ENCODE peak calls at places on chromosomes 13 and 19, in five cellular contexts. E, U, O, C and Z are unnamed samples.

GRCh38 chr19:48907671-48908070 is 7.6 kb downstream of the NUCB1 start:
- DNase-seq in E (no peak), U (no peak), O (no peak), C (no peak), Z (no peak)

GRCh38 chr13:111621164-111621563 is 300.7 kb downstream of the TEX29 start:
- DNase-seq in E (no peak), U (no peak), O (no peak), C (no peak), Z (no peak)

GRCh38 chr19:7856679-7857663 is 17.2 kb downstream of the PRR36 start:
- DNase-seq in E (no peak), U (no peak), O (no peak), C (no peak), Z (no peak)

GRCh38 chr19:40424637-40425449 is 949 bp downstream of the SERTAD1 start:
- DNase-seq in E (no peak), U (no peak), O (no peak), C (no peak), Z (no peak)

GRCh38 chr13:46866150-46866549 is 30.7 kb downstream of the HTR2A start:
- DNase-seq in E (no peak), U (no peak), O (peak; percentile 8), C (peak; percentile 27), Z (peak; percentile 89)

GRCh38 chr13:112664501-112665203 is 25.2 kb upstream of the ATP11A start:
- DNase-seq in E (no peak), U (no peak), O (no peak), C (no peak), Z (no peak)

GRCh38 chr13:111179908-111180756 is 65.0 kb downstream of the ARHGEF7 start:
- DNase-seq in E (no peak), U (no peak), O (no peak), C (no peak), Z (no peak)

GRCh38 chr19:11265785-11266236 is 3.5 kb upstream of the DOCK6 start:
- DNase-seq in E (no peak), U (peak; percentile 50), O (no peak), C (no peak), Z (no peak)

GRCh38 chr13:66673401-66673800 is 556.7 kb downstream of the PCDH9 start:
- DNase-seq in E (no peak), U (no peak), O (no peak), C (peak; percentile 32), Z (no peak)

GRCh38 chr19:46018729-46019251 is 4.1 kb downstream of the PGLYRP1 start:
- DNase-seq in E (no peak), U (no peak), O (no peak), C (no peak), Z (no peak)

GRCh38 chr13:99864627-99864990 is 107.0 kb downstream of the ZIC5 start:
- DNase-seq in E (no peak), U (no peak), O (no peak), C (no peak), Z (no peak)

GRCh38 chr19:46221981-46222610 is 7.4 kb upstream of the IGFL1 start:
- DNase-seq in E (no peak), U (no peak), O (peak; percentile 38), C (no peak), Z (no peak)

GRCh38 chr13:46903748-46904147 is 6.9 kb upstream of the HTR2A start:
- DNase-seq in E (no peak), U (no peak), O (no peak), C (no peak), Z (no peak)

GRCh38 chr13:45510671-45511070 is 45.9 kb downstream of the COG3 start:
- DNase-seq in E (no peak), U (no peak), O (no peak), C (no peak), Z (no peak)

GRCh38 chr13:91406619-91407018 is 8.2 kb downstream of the GPC5 start:
- DNase-seq in E (no peak), U (no peak), O (no peak), C (no peak), Z (no peak)

GRCh38 chr19:30227071-30227621 is 145.0 kb upstream of the ZNF536 start:
- DNase-seq in E (no peak), U (no peak), O (no peak), C (no peak), Z (no peak)

GRCh38 chr19:13999085-13999484 is 7.0 kb downstream of the RFX1 start:
- DNase-seq in E (no peak), U (no peak), O (no peak), C (no peak), Z (no peak)

GRCh38 chr13:63605962-63606361 is 2190.3 kb upstream of the PCDH20 start:
- DNase-seq in E (no peak), U (no peak), O (no peak), C (no peak), Z (no peak)

GRCh38 chr19:33376423-33376822 is 2.9 kb downstream of the CEBPG start:
- DNase-seq in E (no peak), U (no peak), O (no peak), C (no peak), Z (no peak)

GRCh38 chr13:24148414-24149305 is 11.9 kb upstream of the SPATA13 start:
- DNase-seq in E (no peak), U (peak; percentile 23), O (no peak), C (peak; percentile 95), Z (no peak)

GRCh38 chr13:84433024-84433423 is 550.8 kb upstream of the SLITRK1 start:
- DNase-seq in E (no peak), U (no peak), O (no peak), C (peak; percentile 61), Z (no peak)

GRCh38 chr19:34236035-34236793 is 18.1 kb upstream of the GARRE1 start:
- DNase-seq in E (no peak), U (no peak), O (no peak), C (peak; percentile 69), Z (no peak)

GRCh38 chr19:45027371-45027770 is 11.5 kb upstream of the CLASRP start:
- DNase-seq in E (no peak), U (no peak), O (no peak), C (no peak), Z (no peak)

GRCh38 chr13:111642156-111642767 is 321.8 kb downstream of the TEX29 start:
- DNase-seq in E (no peak), U (no peak), O (no peak), C (no peak), Z (no peak)

GRCh38 chr13:20197361-20197834 is 4.7 kb upstream of the GJB2 start:
- DNase-seq in E (no peak), U (no peak), O (no peak), C (no peak), Z (no peak)

GRCh38 chr13:98580420-98580819 is 3.5 kb upstream of the STK24 start:
- DNase-seq in E (no peak), U (no peak), O (no peak), C (no peak), Z (no peak)

GRCh38 chr19:2227415-2228156 is 8.5 kb downstream of the PLEKHJ1 start:
- DNase-seq in E (no peak), U (no peak), O (no peak), C (no peak), Z (no peak)

GRCh38 chr13:20412761-20413355 is 112.8 kb downstream of the CRYL1 start:
- DNase-seq in E (no peak), U (no peak), O (no peak), C (peak; percentile 16), Z (no peak)

GRCh38 chr19:17950310-17951150 is 16.4 kb upstream of the KCNN1 start:
- DNase-seq in E (no peak), U (peak; percentile 3), O (peak; percentile 72), C (no peak), Z (no peak)

GRCh38 chr13:85650613-85651012 is 148.6 kb downstream of the SLITRK6 start:
- DNase-seq in E (no peak), U (no peak), O (no peak), C (no peak), Z (no peak)

GRCh38 chr13:30333601-30334000 is 26.2 kb upstream of the KATNAL1 start:
- DNase-seq in E (no peak), U (no peak), O (no peak), C (no peak), Z (no peak)

GRCh38 chr13:19864339-19865309 is 1.2 kb upstream of the ZMYM5 start:
- DNase-seq in E (peak; percentile 35), U (peak; percentile 2), O (peak; percentile 63), C (no peak), Z (peak; percentile 78)

GRCh38 chr19:50933640-50934039 is 19.2 kb downstream of the KLK5 start:
- DNase-seq in E (no peak), U (no peak), O (no peak), C (no peak), Z (no peak)

GRCh38 chr13:72820156-72820897 is 38.4 kb downstream of the PIBF1 start:
- DNase-seq in E (no peak), U (no peak), O (no peak), C (peak; percentile 4), Z (no peak)

GRCh38 chr13:45231722-45232121 is 30.9 kb upstream of the KCTD4 start:
- DNase-seq in E (no peak), U (no peak), O (no peak), C (no peak), Z (no peak)

GRCh38 chr13:52109096-52109495 is 19.8 kb downstream of the NEK5 start:
- DNase-seq in E (no peak), U (no peak), O (no peak), C (no peak), Z (no peak)